ENCODE peak calls at places on chromosomes 2 and 18, in ten cellular contexts. One of them, this sample, is unnamed.

GRCh38 chr2:63465633-63466032 is 122.6 kb downstream of the WDPCP start:
- DNase-seq in activated CD8-positive, alpha-beta T cell treated with anti-CD3 and anti-CD28 coated beads for 36 hours: no peak
- DNase-seq in GM20000: no peak
- DNase-seq in activated T-cell treated with anti-CD3 and anti-CD28 coated beads, Interleukin-2, amount 50 U/mL, for 1 hour: no peak
- DNase-seq in ureter: no peak
- DNase-seq in stimulated activated CD4-positive, alpha-beta T cell treated with anti-CD3 and anti-CD28 coated beads, Interleukin-12 subunit alpha, Interleukin-12 subunit beta, amount 100 ng/mL, for 4 hours: no peak
- DNase-seq in tibial nerve: no peak
- DNase-seq in sciatic nerve: no peak
- DNase-seq in H54: no peak
- DNase-seq in NCI-H345: no peak
- DNase-seq in this sample: no peak

GRCh38 chr2:69166812-69167468 is 154.0 kb downstream of the ANTXR1 start:
- DNase-seq in activated CD8-positive, alpha-beta T cell treated with anti-CD3 and anti-CD28 coated beads for 36 hours: no peak
- DNase-seq in GM20000: no peak
- DNase-seq in activated T-cell treated with anti-CD3 and anti-CD28 coated beads, Interleukin-2, amount 50 U/mL, for 1 hour: no peak
- DNase-seq in ureter: no peak
- DNase-seq in stimulated activated CD4-positive, alpha-beta T cell treated with anti-CD3 and anti-CD28 coated beads, Interleukin-12 subunit alpha, Interleukin-12 subunit beta, amount 100 ng/mL, for 4 hours: no peak
- DNase-seq in tibial nerve: no peak
- DNase-seq in sciatic nerve: no peak
- DNase-seq in H54: no peak
- DNase-seq in NCI-H345: peak
- DNase-seq in this sample: no peak

GRCh38 chr18:54923339-54923956 is 35.8 kb downstream of the CCDC68 start:
- DNase-seq in activated CD8-positive, alpha-beta T cell treated with anti-CD3 and anti-CD28 coated beads for 36 hours: no peak
- DNase-seq in GM20000: no peak
- DNase-seq in activated T-cell treated with anti-CD3 and anti-CD28 coated beads, Interleukin-2, amount 50 U/mL, for 1 hour: no peak
- DNase-seq in ureter: no peak
- DNase-seq in stimulated activated CD4-positive, alpha-beta T cell treated with anti-CD3 and anti-CD28 coated beads, Interleukin-12 subunit alpha, Interleukin-12 subunit beta, amount 100 ng/mL, for 4 hours: no peak
- DNase-seq in tibial nerve: no peak
- DNase-seq in sciatic nerve: no peak
- DNase-seq in H54: no peak
- DNase-seq in NCI-H345: no peak
- DNase-seq in this sample: no peak

GRCh38 chr18:58822944-58823343 is 41.7 kb upstream of the ZNF532 start:
- DNase-seq in activated CD8-positive, alpha-beta T cell treated with anti-CD3 and anti-CD28 coated beads for 36 hours: no peak
- DNase-seq in GM20000: no peak
- DNase-seq in activated T-cell treated with anti-CD3 and anti-CD28 coated beads, Interleukin-2, amount 50 U/mL, for 1 hour: no peak
- DNase-seq in ureter: no peak
- DNase-seq in stimulated activated CD4-positive, alpha-beta T cell treated with anti-CD3 and anti-CD28 coated beads, Interleukin-12 subunit alpha, Interleukin-12 subunit beta, amount 100 ng/mL, for 4 hours: no peak
- DNase-seq in tibial nerve: no peak
- DNase-seq in sciatic nerve: no peak
- DNase-seq in H54: no peak
- DNase-seq in NCI-H345: no peak
- DNase-seq in this sample: no peak

GRCh38 chr2:79630060-79630459 is 117.2 kb downstream of the CTNNA2 start:
- DNase-seq in activated CD8-positive, alpha-beta T cell treated with anti-CD3 and anti-CD28 coated beads for 36 hours: no peak
- DNase-seq in GM20000: no peak
- DNase-seq in activated T-cell treated with anti-CD3 and anti-CD28 coated beads, Interleukin-2, amount 50 U/mL, for 1 hour: no peak
- DNase-seq in ureter: no peak
- DNase-seq in stimulated activated CD4-positive, alpha-beta T cell treated with anti-CD3 and anti-CD28 coated beads, Interleukin-12 subunit alpha, Interleukin-12 subunit beta, amount 100 ng/mL, for 4 hours: no peak
- DNase-seq in tibial nerve: no peak
- DNase-seq in sciatic nerve: no peak
- DNase-seq in H54: peak
- DNase-seq in NCI-H345: no peak
- DNase-seq in this sample: no peak

GRCh38 chr2:98921062-98921461 is 15.0 kb downstream of the CRACDL start:
- DNase-seq in activated CD8-positive, alpha-beta T cell treated with anti-CD3 and anti-CD28 coated beads for 36 hours: no peak
- DNase-seq in GM20000: no peak
- DNase-seq in activated T-cell treated with anti-CD3 and anti-CD28 coated beads, Interleukin-2, amount 50 U/mL, for 1 hour: no peak
- DNase-seq in ureter: no peak
- DNase-seq in stimulated activated CD4-positive, alpha-beta T cell treated with anti-CD3 and anti-CD28 coated beads, Interleukin-12 subunit alpha, Interleukin-12 subunit beta, amount 100 ng/mL, for 4 hours: no peak
- DNase-seq in tibial nerve: no peak
- DNase-seq in sciatic nerve: peak
- DNase-seq in H54: no peak
- DNase-seq in NCI-H345: no peak
- DNase-seq in this sample: no peak

GRCh38 chr18:68694316-68694715 is 20.6 kb downstream of the TMX3 start:
- DNase-seq in activated CD8-positive, alpha-beta T cell treated with anti-CD3 and anti-CD28 coated beads for 36 hours: no peak
- DNase-seq in GM20000: no peak
- DNase-seq in activated T-cell treated with anti-CD3 and anti-CD28 coated beads, Interleukin-2, amount 50 U/mL, for 1 hour: no peak
- DNase-seq in ureter: no peak
- DNase-seq in stimulated activated CD4-positive, alpha-beta T cell treated with anti-CD3 and anti-CD28 coated beads, Interleukin-12 subunit alpha, Interleukin-12 subunit beta, amount 100 ng/mL, for 4 hours: no peak
- DNase-seq in tibial nerve: no peak
- DNase-seq in sciatic nerve: no peak
- DNase-seq in H54: no peak
- DNase-seq in NCI-H345: no peak
- DNase-seq in this sample: no peak

GRCh38 chr2:45937990-45938389 is 286.5 kb downstream of the PRKCE start:
- DNase-seq in activated CD8-positive, alpha-beta T cell treated with anti-CD3 and anti-CD28 coated beads for 36 hours: no peak
- DNase-seq in GM20000: no peak
- DNase-seq in activated T-cell treated with anti-CD3 and anti-CD28 coated beads, Interleukin-2, amount 50 U/mL, for 1 hour: no peak
- DNase-seq in ureter: no peak
- DNase-seq in stimulated activated CD4-positive, alpha-beta T cell treated with anti-CD3 and anti-CD28 coated beads, Interleukin-12 subunit alpha, Interleukin-12 subunit beta, amount 100 ng/mL, for 4 hours: no peak
- DNase-seq in tibial nerve: no peak
- DNase-seq in sciatic nerve: no peak
- DNase-seq in H54: no peak
- DNase-seq in NCI-H345: no peak
- DNase-seq in this sample: no peak

GRCh38 chr2:1744446-1745170 is at the start of gene PXDN:
- DNase-seq in activated CD8-positive, alpha-beta T cell treated with anti-CD3 and anti-CD28 coated beads for 36 hours: no peak
- DNase-seq in GM20000: no peak
- DNase-seq in activated T-cell treated with anti-CD3 and anti-CD28 coated beads, Interleukin-2, amount 50 U/mL, for 1 hour: no peak
- DNase-seq in ureter: peak
- DNase-seq in stimulated activated CD4-positive, alpha-beta T cell treated with anti-CD3 and anti-CD28 coated beads, Interleukin-12 subunit alpha, Interleukin-12 subunit beta, amount 100 ng/mL, for 4 hours: no peak
- DNase-seq in tibial nerve: no peak
- DNase-seq in sciatic nerve: peak
- DNase-seq in H54: no peak
- DNase-seq in NCI-H345: peak
- DNase-seq in this sample: no peak

GRCh38 chr2:129757915-129758421 is 221.5 kb upstream of the RAB6C start:
- DNase-seq in activated CD8-positive, alpha-beta T cell treated with anti-CD3 and anti-CD28 coated beads for 36 hours: no peak
- DNase-seq in GM20000: no peak
- DNase-seq in activated T-cell treated with anti-CD3 and anti-CD28 coated beads, Interleukin-2, amount 50 U/mL, for 1 hour: no peak
- DNase-seq in ureter: no peak
- DNase-seq in stimulated activated CD4-positive, alpha-beta T cell treated with anti-CD3 and anti-CD28 coated beads, Interleukin-12 subunit alpha, Interleukin-12 subunit beta, amount 100 ng/mL, for 4 hours: no peak
- DNase-seq in tibial nerve: no peak
- DNase-seq in sciatic nerve: no peak
- DNase-seq in H54: no peak
- DNase-seq in NCI-H345: no peak
- DNase-seq in this sample: no peak

GRCh38 chr2:157857881-157858280 is 18.2 kb downstream of the ACVR1 start:
- DNase-seq in activated CD8-positive, alpha-beta T cell treated with anti-CD3 and anti-CD28 coated beads for 36 hours: no peak
- DNase-seq in GM20000: no peak
- DNase-seq in activated T-cell treated with anti-CD3 and anti-CD28 coated beads, Interleukin-2, amount 50 U/mL, for 1 hour: no peak
- DNase-seq in ureter: no peak
- DNase-seq in stimulated activated CD4-positive, alpha-beta T cell treated with anti-CD3 and anti-CD28 coated beads, Interleukin-12 subunit alpha, Interleukin-12 subunit beta, amount 100 ng/mL, for 4 hours: no peak
- DNase-seq in tibial nerve: no peak
- DNase-seq in sciatic nerve: no peak
- DNase-seq in H54: no peak
- DNase-seq in NCI-H345: no peak
- DNase-seq in this sample: no peak

GRCh38 chr2:120654383-120655134 is 81.1 kb upstream of the GLI2 start:
- DNase-seq in activated CD8-positive, alpha-beta T cell treated with anti-CD3 and anti-CD28 coated beads for 36 hours: no peak
- DNase-seq in GM20000: no peak
- DNase-seq in activated T-cell treated with anti-CD3 and anti-CD28 coated beads, Interleukin-2, amount 50 U/mL, for 1 hour: no peak
- DNase-seq in ureter: no peak
- DNase-seq in stimulated activated CD4-positive, alpha-beta T cell treated with anti-CD3 and anti-CD28 coated beads, Interleukin-12 subunit alpha, Interleukin-12 subunit beta, amount 100 ng/mL, for 4 hours: no peak
- DNase-seq in tibial nerve: no peak
- DNase-seq in sciatic nerve: no peak
- DNase-seq in H54: no peak
- DNase-seq in NCI-H345: no peak
- DNase-seq in this sample: no peak

GRCh38 chr2:59932341-59932740 is 621.1 kb downstream of the BCL11A start:
- DNase-seq in activated CD8-positive, alpha-beta T cell treated with anti-CD3 and anti-CD28 coated beads for 36 hours: no peak
- DNase-seq in GM20000: no peak
- DNase-seq in activated T-cell treated with anti-CD3 and anti-CD28 coated beads, Interleukin-2, amount 50 U/mL, for 1 hour: no peak
- DNase-seq in ureter: no peak
- DNase-seq in stimulated activated CD4-positive, alpha-beta T cell treated with anti-CD3 and anti-CD28 coated beads, Interleukin-12 subunit alpha, Interleukin-12 subunit beta, amount 100 ng/mL, for 4 hours: no peak
- DNase-seq in tibial nerve: no peak
- DNase-seq in sciatic nerve: no peak
- DNase-seq in H54: no peak
- DNase-seq in NCI-H345: no peak
- DNase-seq in this sample: no peak

GRCh38 chr18:11121426-11121825 is 27.9 kb downstream of the PIEZO2 start:
- DNase-seq in activated CD8-positive, alpha-beta T cell treated with anti-CD3 and anti-CD28 coated beads for 36 hours: no peak
- DNase-seq in GM20000: no peak
- DNase-seq in activated T-cell treated with anti-CD3 and anti-CD28 coated beads, Interleukin-2, amount 50 U/mL, for 1 hour: no peak
- DNase-seq in ureter: no peak
- DNase-seq in stimulated activated CD4-positive, alpha-beta T cell treated with anti-CD3 and anti-CD28 coated beads, Interleukin-12 subunit alpha, Interleukin-12 subunit beta, amount 100 ng/mL, for 4 hours: no peak
- DNase-seq in tibial nerve: no peak
- DNase-seq in sciatic nerve: no peak
- DNase-seq in H54: no peak
- DNase-seq in NCI-H345: no peak
- DNase-seq in this sample: no peak

GRCh38 chr18:50982802-50983179 is 15.0 kb downstream of the ELAC1 start:
- DNase-seq in activated CD8-positive, alpha-beta T cell treated with anti-CD3 and anti-CD28 coated beads for 36 hours: no peak
- DNase-seq in GM20000: no peak
- DNase-seq in activated T-cell treated with anti-CD3 and anti-CD28 coated beads, Interleukin-2, amount 50 U/mL, for 1 hour: no peak
- DNase-seq in ureter: no peak
- DNase-seq in stimulated activated CD4-positive, alpha-beta T cell treated with anti-CD3 and anti-CD28 coated beads, Interleukin-12 subunit alpha, Interleukin-12 subunit beta, amount 100 ng/mL, for 4 hours: no peak
- DNase-seq in tibial nerve: no peak
- DNase-seq in sciatic nerve: no peak
- DNase-seq in H54: no peak
- DNase-seq in NCI-H345: no peak
- DNase-seq in this sample: no peak

GRCh38 chr2:240419321-240419720 is 16.1 kb upstream of the GPC1 start:
- DNase-seq in activated CD8-positive, alpha-beta T cell treated with anti-CD3 and anti-CD28 coated beads for 36 hours: no peak
- DNase-seq in GM20000: no peak
- DNase-seq in activated T-cell treated with anti-CD3 and anti-CD28 coated beads, Interleukin-2, amount 50 U/mL, for 1 hour: peak
- DNase-seq in ureter: peak
- DNase-seq in stimulated activated CD4-positive, alpha-beta T cell treated with anti-CD3 and anti-CD28 coated beads, Interleukin-12 subunit alpha, Interleukin-12 subunit beta, amount 100 ng/mL, for 4 hours: no peak
- DNase-seq in tibial nerve: no peak
- DNase-seq in sciatic nerve: no peak
- DNase-seq in H54: no peak
- DNase-seq in NCI-H345: no peak
- DNase-seq in this sample: no peak

GRCh38 chr18:60812921-60813320 is 440.3 kb upstream of the MC4R start:
- DNase-seq in activated CD8-positive, alpha-beta T cell treated with anti-CD3 and anti-CD28 coated beads for 36 hours: no peak
- DNase-seq in GM20000: no peak
- DNase-seq in activated T-cell treated with anti-CD3 and anti-CD28 coated beads, Interleukin-2, amount 50 U/mL, for 1 hour: no peak
- DNase-seq in ureter: no peak
- DNase-seq in stimulated activated CD4-positive, alpha-beta T cell treated with anti-CD3 and anti-CD28 coated beads, Interleukin-12 subunit alpha, Interleukin-12 subunit beta, amount 100 ng/mL, for 4 hours: no peak
- DNase-seq in tibial nerve: no peak
- DNase-seq in sciatic nerve: no peak
- DNase-seq in H54: no peak
- DNase-seq in NCI-H345: no peak
- DNase-seq in this sample: no peak

GRCh38 chr2:29281585-29281984 is 166.4 kb downstream of the CLIP4 start:
- DNase-seq in activated CD8-positive, alpha-beta T cell treated with anti-CD3 and anti-CD28 coated beads for 36 hours: no peak
- DNase-seq in GM20000: no peak
- DNase-seq in activated T-cell treated with anti-CD3 and anti-CD28 coated beads, Interleukin-2, amount 50 U/mL, for 1 hour: no peak
- DNase-seq in ureter: peak
- DNase-seq in stimulated activated CD4-positive, alpha-beta T cell treated with anti-CD3 and anti-CD28 coated beads, Interleukin-12 subunit alpha, Interleukin-12 subunit beta, amount 100 ng/mL, for 4 hours: no peak
- DNase-seq in tibial nerve: no peak
- DNase-seq in sciatic nerve: peak
- DNase-seq in H54: peak
- DNase-seq in NCI-H345: peak
- DNase-seq in this sample: no peak

GRCh38 chr18:12461326-12461725 is 53.6 kb downstream of the PRELID3A start:
- DNase-seq in activated CD8-positive, alpha-beta T cell treated with anti-CD3 and anti-CD28 coated beads for 36 hours: no peak
- DNase-seq in GM20000: no peak
- DNase-seq in activated T-cell treated with anti-CD3 and anti-CD28 coated beads, Interleukin-2, amount 50 U/mL, for 1 hour: no peak
- DNase-seq in ureter: no peak
- DNase-seq in stimulated activated CD4-positive, alpha-beta T cell treated with anti-CD3 and anti-CD28 coated beads, Interleukin-12 subunit alpha, Interleukin-12 subunit beta, amount 100 ng/mL, for 4 hours: no peak
- DNase-seq in tibial nerve: no peak
- DNase-seq in sciatic nerve: no peak
- DNase-seq in H54: no peak
- DNase-seq in NCI-H345: no peak
- DNase-seq in this sample: no peak

GRCh38 chr2:123738643-123739042 is 286.4 kb upstream of the CNTNAP5 start:
- DNase-seq in activated CD8-positive, alpha-beta T cell treated with anti-CD3 and anti-CD28 coated beads for 36 hours: no peak
- DNase-seq in GM20000: no peak
- DNase-seq in activated T-cell treated with anti-CD3 and anti-CD28 coated beads, Interleukin-2, amount 50 U/mL, for 1 hour: no peak
- DNase-seq in ureter: no peak
- DNase-seq in stimulated activated CD4-positive, alpha-beta T cell treated with anti-CD3 and anti-CD28 coated beads, Interleukin-12 subunit alpha, Interleukin-12 subunit beta, amount 100 ng/mL, for 4 hours: no peak
- DNase-seq in tibial nerve: no peak
- DNase-seq in sciatic nerve: no peak
- DNase-seq in H54: no peak
- DNase-seq in NCI-H345: no peak
- DNase-seq in this sample: no peak

GRCh38 chr18:9437049-9437448 is 38.3 kb upstream of the RALBP1 start:
- DNase-seq in activated CD8-positive, alpha-beta T cell treated with anti-CD3 and anti-CD28 coated beads for 36 hours: no peak
- DNase-seq in GM20000: no peak
- DNase-seq in activated T-cell treated with anti-CD3 and anti-CD28 coated beads, Interleukin-2, amount 50 U/mL, for 1 hour: no peak
- DNase-seq in ureter: no peak
- DNase-seq in stimulated activated CD4-positive, alpha-beta T cell treated with anti-CD3 and anti-CD28 coated beads, Interleukin-12 subunit alpha, Interleukin-12 subunit beta, amount 100 ng/mL, for 4 hours: no peak
- DNase-seq in tibial nerve: no peak
- DNase-seq in sciatic nerve: no peak
- DNase-seq in H54: no peak
- DNase-seq in NCI-H345: no peak
- DNase-seq in this sample: no peak